ENCODE peak calls at places on chromosomes 3 and 15, in ten cellular contexts. I, G, X, E, M, A, N, F, W and B are unnamed samples.
A peak's percentile ranks its signal among the peaks of the same experiment; 100 is the strongest.

GRCh38 chr15:25735550-25736384 is 127.4 kb downstream of the ATP10A start:
- DNase-seq in E (no peak), M (no peak), A (no peak), G (no peak), N (no peak), I (no peak), W (no peak), X (no peak), F (no peak), B (no peak)

GRCh38 chr3:184472723-184473419 is 88.7 kb upstream of the EPHB3 start:
- DNase-seq in X (no peak), N (no peak), E (no peak), G (no peak), A (peak; percentile 33), M (no peak), I (no peak), W (peak; percentile 81), F (no peak), B (no peak)

GRCh38 chr3:36480916-36481648 is 100.8 kb downstream of the STAC start:
- DNase-seq in I (no peak), M (no peak), W (no peak), N (no peak), E (no peak), X (no peak), F (peak; percentile 48), A (no peak), G (no peak), B (no peak)

GRCh38 chr3:125045965-125046364 is 9.8 kb downstream of the HEG1 start:
- DNase-seq in I (no peak), E (no peak), A (no peak), M (no peak), N (no peak), W (no peak), G (no peak), F (peak; percentile 46), X (no peak), B (no peak)

GRCh38 chr3:37990527-37990926 is at the start of gene VILL:
- DNase-seq in N (no peak), A (peak; percentile 91), F (no peak), W (peak; percentile 68), M (no peak), X (peak; percentile 39), I (no peak), E (no peak), G (no peak), B (no peak)

GRCh38 chr3:161291191-161291901 is 70.2 kb downstream of the NMD3 start:
- DNase-seq in M (no peak), I (peak; percentile 91), X (no peak), W (no peak), G (no peak), N (no peak), E (no peak), F (no peak), A (no peak), B (no peak)

GRCh38 chr3:114706591-114707224 is 412.9 kb downstream of the TIGIT start:
- DNase-seq in M (no peak), X (peak; percentile 62), I (no peak), A (peak; percentile 28), E (peak; percentile 16), W (no peak), N (no peak), G (no peak), F (no peak), B (no peak)

GRCh38 chr15:69158201-69158842 is 2.1 kb upstream of the GLCE start:
- DNase-seq in W (no peak), F (no peak), N (no peak), X (no peak), M (no peak), E (no peak), A (no peak), I (no peak), G (no peak), B (no peak)

GRCh38 chr3:189573004-189573403 is 58.2 kb upstream of the TP63 start:
- DNase-seq in F (no peak), I (no peak), X (no peak), M (no peak), G (no peak), W (no peak), E (peak; percentile 48), N (no peak), A (no peak), B (no peak)

GRCh38 chr3:128679338-128679737 is 28.7 kb upstream of the RPN1 start:
- DNase-seq in W (no peak), G (no peak), M (no peak), A (no peak), X (no peak), I (no peak), F (no peak), N (no peak), E (no peak), B (no peak)

GRCh38 chr3:81758275-81758674 is 3.2 kb downstream of the GBE1 start:
- DNase-seq in M (no peak), A (no peak), X (no peak), I (no peak), E (no peak), N (no peak), W (no peak), G (no peak), F (peak; percentile 96), B (no peak)

GRCh38 chr3:20185364-20185732 is 658 bp downstream of the SGO1 start:
- DNase-seq in G (no peak), I (no peak), A (peak; percentile 19), X (peak; percentile 16), W (no peak), M (no peak), E (no peak), N (no peak), F (no peak), B (no peak)

GRCh38 chr3:139691619-139692018 is 13.8 kb upstream of the NMNAT3 start:
- DNase-seq in A (no peak), N (no peak), E (no peak), W (no peak), G (no peak), F (no peak), X (no peak), M (no peak), I (no peak), B (no peak)

GRCh38 chr15:40081691-40082194 is 26.9 kb downstream of the BMF start:
- DNase-seq in X (peak; percentile 89), M (no peak), N (no peak), A (peak; percentile 80), W (peak; percentile 76), I (no peak), F (peak; percentile 34), G (no peak), E (no peak), B (no peak)

GRCh38 chr15:76342046-76342381 is 5.4 kb downstream of the ISL2 start:
- DNase-seq in W (no peak), M (no peak), I (no peak), N (no peak), A (no peak), F (no peak), G (no peak), X (no peak), E (no peak), B (no peak)

GRCh38 chr3:126742057-126742456 is 38.0 kb downstream of the CHCHD6 start:
- DNase-seq in F (no peak), X (no peak), A (no peak), N (no peak), I (no peak), E (no peak), W (no peak), G (no peak), M (no peak), B (no peak)

GRCh38 chr3:60856299-60857046 is 394.8 kb downstream of the FHIT start:
- DNase-seq in A (no peak), X (no peak), W (no peak), N (no peak), I (no peak), G (no peak), E (no peak), M (no peak), F (no peak), B (no peak)